ENCODE peak calls at places on chromosomes 5 and 9, in six cellular contexts. N, F, D, T, W and Z are unnamed samples.

GRCh38 chr5:133497608-133498348 is 114.6 kb downstream of the FSTL4 start:
- DNase-seq in W (no peak), N (no peak), T (no peak), F (no peak), D (no peak), Z (no peak)

GRCh38 chr9:131098391-131099087 is 2.2 kb downstream of the AIF1L start:
- DNase-seq in W (no peak), T (peak; percentile 7), D (no peak), N (no peak), F (no peak), Z (no peak)

GRCh38 chr9:113882181-113882580 is 6.1 kb downstream of the ZNF618 start:
- DNase-seq in F (no peak), T (no peak), W (no peak), D (no peak), N (no peak), Z (no peak)

GRCh38 chr9:35690447-35691324 is 961 bp upstream of the TPM2 start:
- DNase-seq in D (peak; percentile 84), W (no peak), N (no peak), T (no peak), F (no peak), Z (no peak)

GRCh38 chr5:147613359-147613758 is 103.5 kb upstream of the DPYSL3 start:
- DNase-seq in F (no peak), T (no peak), W (no peak), D (peak; percentile 72), N (no peak), Z (no peak)

GRCh38 chr5:52801329-52801728 is 13.6 kb downstream of the ITGA1 start:
- DNase-seq in W (no peak), N (no peak), T (no peak), F (no peak), D (no peak), Z (no peak)

GRCh38 chr9:78273761-78274160 is 23.2 kb upstream of the PSAT1 start:
- DNase-seq in T (no peak), N (no peak), D (no peak), F (no peak), W (no peak), Z (no peak)

GRCh38 chr9:127905788-127906191 is 6.4 kb upstream of the ST6GALNAC6 start:
- DNase-seq in F (no peak), N (peak; percentile 76), W (no peak), D (no peak), T (no peak), Z (no peak)

GRCh38 chr5:146233441-146233840 is 30.0 kb downstream of the RBM27 start:
- DNase-seq in T (no peak), D (peak; percentile 16), F (no peak), N (no peak), W (no peak), Z (no peak)

GRCh38 chr5:34841816-34842215 is 2.9 kb downstream of the TTC23L start:
- DNase-seq in D (no peak), F (no peak), T (no peak), W (no peak), N (no peak), Z (no peak)

GRCh38 chr9:90964101-90965020 is 162.7 kb downstream of the SYK start:
- DNase-seq in W (no peak), F (no peak), T (no peak), D (peak; percentile 19), N (no peak), Z (no peak)

GRCh38 chr5:143550985-143551630 is 147.6 kb upstream of the NR3C1 start:
- DNase-seq in N (no peak), F (no peak), T (no peak), W (no peak), D (no peak), Z (no peak)

GRCh38 chr5:6419340-6419852 is 29.3 kb upstream of the UBE2QL1 start:
- DNase-seq in N (no peak), D (no peak), F (no peak), W (no peak), T (peak; percentile 66), Z (peak; percentile 74)

GRCh38 chr5:119470851-119471451 is 18.7 kb downstream of the HSD17B4 start:
- DNase-seq in F (peak; percentile 11), T (no peak), D (peak; percentile 64), N (no peak), W (no peak), Z (no peak)